ENCODE peak calls at places on chromosomes 1 and 21, in five cellular contexts. J is heart left ventricle, Q is ovary, U is A673, H is pancreas. T is an unnamed sample.

GRCh38 chr21:45021428-45022347 is 52.7 kb upstream of the ADARB1 start:
- DNase-seq in J (no peak), Q (peak), U (no peak), H (no peak), T (no peak)

GRCh38 chr1:98034505-98034904 is 113.7 kb upstream of the DPYD start:
- DNase-seq in J (no peak), Q (no peak), U (no peak), H (no peak), T (no peak)

GRCh38 chr1:81053826-81054225 is 746.9 kb upstream of the ADGRL2 start:
- DNase-seq in J (no peak), Q (no peak), U (no peak), H (no peak), T (no peak)

GRCh38 chr1:114335273-114335672 is 175.7 kb downstream of the TRIM33 start:
- DNase-seq in J (no peak), Q (no peak), U (no peak), H (no peak), T (no peak)

GRCh38 chr1:180167721-180168467 is 13.2 kb downstream of the QSOX1 start:
- DNase-seq in J (peak), Q (no peak), U (no peak), H (peak), T (peak)

GRCh38 chr1:115364776-115365155 is 26.7 kb upstream of the NGF start:
- DNase-seq in J (peak), Q (no peak), U (no peak), H (no peak), T (no peak)

GRCh38 chr1:53140451-53140850 is 2.0 kb downstream of the SLC1A7 start:
- DNase-seq in J (no peak), Q (no peak), U (no peak), H (no peak), T (no peak)

GRCh38 chr1:5565726-5566125 is 426.5 kb downstream of the NPHP4 start:
- DNase-seq in J (no peak), Q (no peak), U (no peak), H (no peak), T (no peak)

GRCh38 chr1:232519186-232519585 is 110.7 kb downstream of the SIPA1L2 start:
- DNase-seq in J (peak), Q (no peak), U (peak), H (no peak), T (no peak)

DNA sequence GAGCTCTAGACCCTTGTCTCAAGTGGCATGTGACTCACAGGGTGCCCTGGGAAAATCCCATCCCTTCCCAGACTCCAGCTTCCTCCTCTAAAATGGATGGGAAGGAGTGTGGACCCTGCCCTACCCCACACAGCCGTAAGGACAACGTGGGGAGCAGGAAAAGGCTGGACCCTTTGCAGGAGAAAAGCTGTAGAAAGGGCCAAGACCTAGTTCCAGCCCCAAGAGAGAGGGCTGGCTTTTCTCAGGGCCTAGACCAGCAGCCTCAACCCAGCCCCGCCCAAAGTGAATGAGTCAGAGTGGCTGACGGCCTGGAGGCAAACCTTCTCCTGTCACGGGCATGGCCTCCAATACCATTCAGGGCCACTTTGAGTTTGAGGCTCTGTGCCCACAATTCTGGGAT is 1.1 kb downstream of the LAMB3 start:
- DNase-seq in J (peak), Q (no peak), U (no peak), H (peak), T (peak)
- H3K4me3 ChIP-seq in J (no peak), Q (no peak), U (no peak), H (no peak), T (no peak)

DNA sequence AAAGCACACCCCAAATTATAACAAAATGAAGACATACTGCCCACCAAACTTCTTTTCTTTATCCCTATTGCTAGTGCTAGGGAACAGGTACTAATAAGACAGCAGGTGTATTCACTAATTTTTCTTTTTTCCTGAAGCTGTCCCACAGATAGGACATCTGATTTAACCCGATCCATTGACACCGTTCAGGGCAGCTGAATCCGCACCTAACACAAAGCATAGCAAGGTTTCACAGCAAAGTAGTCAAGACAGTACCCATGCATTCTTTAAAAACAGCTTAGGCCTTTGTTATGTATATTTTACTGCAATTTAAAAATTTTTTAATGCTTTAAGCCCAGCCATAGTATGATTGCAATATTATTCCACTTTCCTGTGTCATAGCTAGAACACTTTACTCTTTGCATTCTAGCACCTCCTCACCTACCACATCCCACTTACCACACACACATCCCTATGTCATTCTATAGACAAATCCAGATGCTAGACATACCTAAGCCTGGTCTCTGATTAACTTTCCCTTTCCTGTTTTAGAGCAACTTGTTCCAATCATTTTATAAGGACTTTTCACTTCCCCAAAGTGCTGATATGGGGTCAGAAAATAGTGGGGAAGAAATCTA is 40.4 kb downstream of the GATAD2B start:
- DNase-seq in J (no peak), Q (no peak), U (no peak), H (no peak), T (no peak)
- H3K4me3 ChIP-seq in J (peak), Q (peak), U (peak), H (no peak), T (no peak)

DNA sequence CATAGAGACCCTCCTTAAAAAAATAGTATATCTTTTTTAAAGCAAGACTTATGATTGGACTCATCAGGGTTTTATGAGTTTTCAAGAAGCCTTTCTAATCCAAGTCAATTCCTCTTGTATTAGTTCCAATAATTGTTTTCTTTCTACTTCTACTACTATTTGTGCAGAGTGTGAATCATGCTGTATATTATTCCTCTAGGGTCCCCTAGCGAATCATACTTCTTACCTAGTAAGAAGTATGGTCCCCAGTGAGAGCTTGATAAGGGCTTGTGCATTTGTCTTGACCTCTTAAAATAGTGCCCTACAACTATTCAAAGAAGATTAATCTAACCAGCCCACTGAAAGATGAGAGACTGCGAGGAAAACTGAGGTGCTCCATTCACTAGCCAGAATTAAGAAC is 715.7 kb upstream of the ZP4 start:
- DNase-seq in J (no peak), Q (no peak), U (no peak), H (no peak), T (no peak)
- H3K4me3 ChIP-seq in J (no peak), Q (no peak), U (no peak), H (no peak), T (no peak)

GRCh38 chr1:68049941-68050878 is at the start of gene DIRAS3:
- DNase-seq in J (peak), Q (peak), U (no peak), H (peak), T (peak)
- H3K4me3 ChIP-seq in J (peak), Q (peak), U (no peak), H (peak), T (peak)

GRCh38 chr1:172678990-172679772 is 20.3 kb downstream of the FASLG start:
- DNase-seq in J (no peak), Q (no peak), U (peak), H (no peak), T (no peak)

GRCh38 chr1:172673761-172674160 is 14.9 kb downstream of the FASLG start:
- DNase-seq in J (no peak), Q (no peak), U (no peak), H (no peak), T (no peak)

GRCh38 chr1:172671591-172671990 is 12.7 kb downstream of the FASLG start:
- DNase-seq in J (no peak), Q (no peak), U (no peak), H (no peak), T (no peak)

GRCh38 chr1:172670791-172671190 is 11.9 kb downstream of the FASLG start:
- DNase-seq in J (no peak), Q (no peak), U (no peak), H (no peak), T (no peak)

DNA sequence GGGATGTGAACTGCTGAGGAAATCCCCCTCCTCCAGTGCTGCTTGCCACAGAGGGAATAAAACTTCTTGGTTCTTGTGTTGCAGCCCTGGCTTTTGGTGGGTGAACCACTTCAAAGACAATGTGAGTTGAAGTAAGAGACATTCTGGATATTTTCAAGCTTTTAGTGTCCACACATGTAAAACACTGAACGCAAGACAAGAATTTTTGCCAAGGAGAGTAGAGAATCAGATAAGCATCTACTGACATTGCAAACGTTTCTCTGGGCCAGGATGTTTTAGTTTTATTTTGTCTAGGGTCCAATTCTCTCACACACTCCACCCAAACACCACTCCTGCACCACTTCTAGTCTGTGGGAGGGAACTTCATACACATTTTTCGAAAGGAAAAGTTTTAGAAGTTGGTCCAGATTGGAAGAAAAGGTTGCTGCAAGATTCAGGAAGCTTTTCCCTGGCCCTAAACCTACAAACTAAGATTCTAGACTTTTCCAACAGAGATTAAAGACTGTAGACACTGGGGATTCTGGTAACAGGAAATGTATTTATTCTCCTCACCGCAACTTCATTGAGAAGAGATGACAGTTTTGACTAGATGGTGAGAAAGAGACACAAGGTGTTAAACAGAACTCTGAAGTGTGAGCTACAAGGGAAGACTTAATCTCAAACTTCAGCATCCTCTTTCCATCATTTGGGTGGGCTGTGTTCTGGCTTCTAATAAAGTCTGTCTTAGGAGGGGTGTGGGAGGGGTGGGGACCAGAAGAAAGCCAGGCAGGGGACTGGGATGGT is 16.1 kb downstream of the FASLG start:
- DNase-seq in J (no peak), Q (no peak), U (no peak), H (no peak), T (no peak)
- H3K4me3 ChIP-seq in J (no peak), Q (no peak), U (no peak), H (no peak), T (no peak)

DNA sequence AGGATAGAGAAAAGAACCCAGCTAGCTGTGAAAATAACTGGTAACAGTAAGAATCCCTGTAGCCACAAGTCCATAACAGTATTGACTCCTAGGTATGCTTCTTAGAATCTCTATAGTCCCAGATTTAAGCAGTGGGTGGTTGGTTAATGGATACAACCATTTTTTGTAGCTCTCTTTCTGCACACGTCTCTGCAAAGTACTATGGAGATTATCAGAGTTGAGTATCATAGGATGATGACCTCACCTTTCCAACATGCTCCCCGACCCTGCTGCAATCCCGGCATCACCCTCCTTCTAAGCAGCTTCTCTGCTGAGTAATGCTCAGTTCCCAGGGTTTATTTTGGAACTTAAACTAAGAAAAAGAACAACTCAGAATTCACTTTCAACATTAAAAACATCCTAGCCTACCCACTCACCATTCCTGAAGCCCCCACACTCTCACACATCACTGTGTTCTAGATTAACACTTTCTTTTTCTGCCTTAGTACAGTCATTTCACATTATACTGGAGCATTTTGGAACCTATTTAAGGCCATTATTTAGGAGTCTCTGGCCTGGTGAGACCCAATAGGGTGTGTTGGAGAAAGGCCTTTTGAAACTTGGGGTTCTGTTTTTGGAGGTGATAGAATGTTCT is 2.7 kb downstream of the MLLT11 start:
- DNase-seq in J (no peak), Q (no peak), U (no peak), H (no peak), T (no peak)
- H3K4me3 ChIP-seq in J (no peak), Q (no peak), U (peak), H (no peak), T (no peak)

DNA sequence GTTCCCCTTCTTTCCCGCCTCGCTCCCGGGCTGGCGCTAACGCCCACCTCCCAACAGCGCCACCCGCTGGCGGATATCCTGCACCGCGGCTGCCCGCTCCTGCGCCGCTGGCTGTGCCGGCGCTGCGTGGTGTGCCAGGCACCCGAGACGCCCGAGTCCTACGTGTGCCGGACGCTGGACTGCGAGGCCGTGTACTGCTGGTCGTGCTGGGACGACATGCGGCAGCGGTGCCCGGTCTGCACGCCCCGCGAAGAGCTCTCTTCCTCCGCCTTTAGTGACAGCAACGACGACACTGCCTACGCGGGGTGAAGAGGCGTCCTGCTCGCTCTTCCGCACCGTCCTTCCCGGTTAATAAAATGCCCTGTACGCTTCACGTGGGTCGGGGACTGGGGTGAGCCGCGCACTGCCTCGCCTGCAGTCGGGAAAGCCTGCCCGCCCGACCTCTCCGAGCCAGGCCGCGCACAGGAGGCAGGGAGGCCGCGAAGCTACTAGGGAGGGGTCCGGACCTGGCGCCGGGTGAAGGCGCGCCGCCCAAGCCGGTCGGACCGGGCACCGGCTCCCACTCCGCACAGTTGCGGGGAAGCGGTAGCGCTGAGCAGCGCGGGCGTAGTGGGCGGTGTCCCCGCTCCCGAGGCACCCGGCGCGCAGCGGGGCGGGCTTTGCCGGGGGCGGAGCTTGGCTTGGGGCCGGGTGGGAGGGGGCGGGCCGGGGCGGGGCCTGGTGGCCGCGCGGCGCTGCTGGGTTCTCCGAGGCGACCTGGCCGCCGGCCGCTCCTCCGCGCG is at the start of gene ADAM15:
- DNase-seq in J (peak), Q (peak), U (peak), H (peak), T (peak)
- H3K4me3 ChIP-seq in J (peak), Q (peak), U (peak), H (peak), T (peak)

DNA sequence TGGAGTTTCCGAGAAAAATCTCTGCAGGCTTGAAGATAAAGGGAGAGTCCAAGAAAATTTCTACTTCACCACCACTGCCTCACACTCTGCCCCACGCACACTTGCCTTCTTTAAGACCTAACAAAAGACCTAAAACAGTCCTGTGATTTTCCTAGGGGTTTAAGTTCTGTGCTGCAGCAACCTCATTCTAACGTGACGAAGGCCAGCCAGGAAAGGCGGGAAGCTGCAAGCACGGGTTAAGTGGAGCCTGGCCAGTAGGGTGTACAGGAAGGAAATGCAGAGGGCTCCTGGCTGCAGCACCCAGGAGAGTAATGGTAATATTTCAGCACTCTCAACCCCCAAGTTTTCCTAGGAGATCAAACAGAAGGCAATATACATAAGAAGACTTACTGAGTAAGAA is 1.5 kb downstream of the SPATA6 start:
- DNase-seq in J (peak), Q (peak), U (no peak), H (peak), T (no peak)
- H3K4me3 ChIP-seq in J (peak), Q (peak), U (no peak), H (no peak), T (peak)

GRCh38 chr1:93042822-93043557 is 36.1 kb upstream of the MTF2 start:
- DNase-seq in J (no peak), Q (no peak), U (no peak), H (no peak), T (no peak)

GRCh38 chr1:93047585-93047984 is 31.5 kb upstream of the MTF2 start:
- DNase-seq in J (no peak), Q (no peak), U (no peak), H (no peak), T (no peak)

GRCh38 chr1:93036672-93037071 is 42.4 kb upstream of the MTF2 start:
- DNase-seq in J (no peak), Q (no peak), U (no peak), H (no peak), T (no peak)

GRCh38 chr1:93042134-93042821 is 36.8 kb upstream of the MTF2 start:
- DNase-seq in J (no peak), Q (no peak), U (no peak), H (no peak), T (no peak)
- H3K4me3 ChIP-seq in J (no peak), Q (no peak), U (no peak), H (no peak), T (no peak)